ENCODE peak calls at places on chromosome 9, in six cellular contexts. R is hepatocyte, V is OCI-LY7, P is ovary, Q is MM.1S, A is left ventricle myocardium inferior. K is an unnamed sample.

GRCh38 chr9:83281306-83282255 is 218.6 kb upstream of the RASEF start:
- DNase-seq in R (peak; percentile 23), V (no peak), P (no peak), Q (no peak), A (no peak), K (no peak)

GRCh38 chr9:761155-761792 is 80.2 kb upstream of the DMRT1 start:
- DNase-seq in R (peak; percentile 58), V (no peak), P (no peak), Q (no peak), A (no peak), K (no peak)

GRCh38 chr9:99029083-99029482 is 75.8 kb upstream of the TGFBR1 start:
- DNase-seq in R (no peak), V (no peak), P (no peak), Q (no peak), A (no peak), K (no peak)

GRCh38 chr9:123338710-123339665 is 17.0 kb upstream of the CRB2 start:
- DNase-seq in R (no peak), V (peak; percentile 89), P (no peak), Q (peak; percentile 93), A (peak; percentile 37), K (peak; percentile 65)

GRCh38 chr9:37001461-37001860 is 32.6 kb downstream of the PAX5 start:
- DNase-seq in R (no peak), V (no peak), P (no peak), Q (no peak), A (no peak), K (no peak)

GRCh38 chr9:20853866-20854265 is 169.8 kb downstream of the FOCAD start:
- DNase-seq in R (no peak), V (no peak), P (no peak), Q (no peak), A (no peak), K (no peak)

GRCh38 chr9:840343-840742 is 1.2 kb upstream of the DMRT1 start:
- DNase-seq in R (no peak), V (peak; percentile 13), P (no peak), Q (no peak), A (no peak), K (no peak)

GRCh38 chr9:135050072-135050990 is 37.1 kb upstream of the OLFM1 start:
- DNase-seq in R (no peak), V (no peak), P (no peak), Q (no peak), A (no peak), K (no peak)

GRCh38 chr9:19946446-19947109 is 157.7 kb upstream of the SLC24A2 start:
- DNase-seq in R (peak; percentile 60), V (peak; percentile 11), P (no peak), Q (no peak), A (no peak), K (no peak)

GRCh38 chr9:135230817-135231520 is 143.5 kb downstream of the OLFM1 start:
- DNase-seq in R (no peak), V (no peak), P (no peak), Q (no peak), A (peak; percentile 2), K (no peak)

GRCh38 chr9:101999441-101999840 is 261.0 kb upstream of the GRIN3A start:
- DNase-seq in R (no peak), V (no peak), P (no peak), Q (no peak), A (no peak), K (no peak)

GRCh38 chr9:92740446-92740961 is 24.1 kb downstream of the BICD2 start:
- DNase-seq in R (no peak), V (no peak), P (no peak), Q (no peak), A (no peak), K (no peak)

GRCh38 chr9:126027566-126027965 is 280.4 kb downstream of the PBX3 start:
- DNase-seq in R (no peak), V (no peak), P (no peak), Q (no peak), A (no peak), K (no peak)

GRCh38 chr9:118686940-118687339 is 682.3 kb downstream of the BRINP1 start:
- DNase-seq in R (no peak), V (no peak), P (no peak), Q (no peak), A (no peak), K (no peak)

GRCh38 chr9:115004535-115004934 is 74.1 kb upstream of the TNFSF8 start:
- DNase-seq in R (no peak), V (no peak), P (no peak), Q (no peak), A (no peak), K (no peak)

GRCh38 chr9:95045751-95046150 is 271.8 kb downstream of the FANCC start:
- DNase-seq in R (no peak), V (no peak), P (no peak), Q (no peak), A (no peak), K (no peak)

GRCh38 chr9:29750062-29750461 is 2176.8 kb upstream of the C9orf72 start:
- DNase-seq in R (no peak), V (no peak), P (no peak), Q (no peak), A (no peak), K (no peak)

GRCh38 chr9:123933401-123933800 is 3.5 kb upstream of the DENND1A start:
- DNase-seq in R (peak; percentile 41), V (no peak), P (no peak), Q (no peak), A (no peak), K (no peak)

GRCh38 chr9:127423591-127423933 is 620 bp upstream of the ZNF79 start:
- DNase-seq in R (no peak), V (peak; percentile 17), P (no peak), Q (no peak), A (no peak), K (no peak)

GRCh38 chr9:129557192-129558036 is 63.5 kb downstream of the C9orf50 start:
- DNase-seq in R (peak; percentile 76), V (no peak), P (peak; percentile 83), Q (no peak), A (no peak), K (no peak)

GRCh38 chr9:34744295-34745221 is 34.6 kb upstream of the CCL21 start:
- DNase-seq in R (peak; percentile 24), V (no peak), P (no peak), Q (no peak), A (peak; percentile 40), K (no peak)

GRCh38 chr9:106875548-106875947 is 12.6 kb downstream of the ZNF462 start:
- DNase-seq in R (no peak), V (no peak), P (no peak), Q (no peak), A (no peak), K (no peak)

GRCh38 chr9:71685394-71685793 is 82.9 kb downstream of the CEMIP2 start:
- DNase-seq in R (no peak), V (no peak), P (no peak), Q (peak; percentile 40), A (no peak), K (peak; percentile 86)

GRCh38 chr9:131304676-131305366 is 15.3 kb downstream of the PLPP7 start:
- DNase-seq in R (no peak), V (no peak), P (no peak), Q (no peak), A (no peak), K (no peak)

GRCh38 chr9:94799578-94800264 is 73.2 kb downstream of the AOPEP start:
- DNase-seq in R (peak; percentile 48), V (no peak), P (no peak), Q (no peak), A (no peak), K (no peak)

GRCh38 chr9:131237931-131238401 is 38.3 kb downstream of the FAM78A start:
- DNase-seq in R (peak; percentile 71), V (peak; percentile 60), P (no peak), Q (peak; percentile 93), A (peak; percentile 72), K (peak; percentile 68)

GRCh38 chr9:70097187-70097586 is 53.5 kb downstream of the MAMDC2 start:
- DNase-seq in R (no peak), V (no peak), P (no peak), Q (no peak), A (no peak), K (no peak)

GRCh38 chr9:79694208-79694607 is 122.4 kb downstream of the TLE4 start:
- DNase-seq in R (no peak), V (no peak), P (no peak), Q (no peak), A (no peak), K (no peak)
- H3K27ac ChIP-seq in R (peak overlapping the region; percentile 2), V (no peak overlapping the region), P (no peak overlapping the region), Q (no peak overlapping the region), A (no peak overlapping the region), K (no peak overlapping the region)

DNA sequence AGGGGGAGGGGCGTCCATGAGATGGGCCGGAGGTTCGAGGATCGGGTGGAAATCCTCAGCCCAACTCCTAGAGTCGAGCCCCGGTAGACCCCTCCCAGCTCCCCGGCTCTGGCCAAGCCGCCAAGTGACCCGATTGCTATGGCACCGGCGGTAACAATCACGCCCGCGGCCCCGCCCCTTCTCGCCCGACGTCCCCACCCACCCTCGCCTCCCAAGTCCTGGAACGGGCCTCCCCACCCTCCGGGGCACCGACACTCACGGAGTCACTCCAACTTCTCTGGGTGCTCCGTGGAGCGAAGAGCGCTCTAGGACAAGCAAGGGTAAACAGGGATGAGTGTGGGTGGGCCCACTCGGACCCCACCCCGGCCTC is at the start of gene SPACA9:
- DNase-seq in R (peak; percentile 84), V (peak; percentile 13), P (peak; percentile 76), Q (no peak), A (peak; percentile 74), K (peak; percentile 17)
- H3K27ac ChIP-seq in R (peak within 1 kb of the TSS; percentile 90), V (no peak within 1 kb of the TSS), P (peak within 1 kb of the TSS; percentile 27), Q (no peak within 1 kb of the TSS), A (peak within 1 kb of the TSS; percentile 77), K (peak within 1 kb of the TSS; percentile 63)

DNA sequence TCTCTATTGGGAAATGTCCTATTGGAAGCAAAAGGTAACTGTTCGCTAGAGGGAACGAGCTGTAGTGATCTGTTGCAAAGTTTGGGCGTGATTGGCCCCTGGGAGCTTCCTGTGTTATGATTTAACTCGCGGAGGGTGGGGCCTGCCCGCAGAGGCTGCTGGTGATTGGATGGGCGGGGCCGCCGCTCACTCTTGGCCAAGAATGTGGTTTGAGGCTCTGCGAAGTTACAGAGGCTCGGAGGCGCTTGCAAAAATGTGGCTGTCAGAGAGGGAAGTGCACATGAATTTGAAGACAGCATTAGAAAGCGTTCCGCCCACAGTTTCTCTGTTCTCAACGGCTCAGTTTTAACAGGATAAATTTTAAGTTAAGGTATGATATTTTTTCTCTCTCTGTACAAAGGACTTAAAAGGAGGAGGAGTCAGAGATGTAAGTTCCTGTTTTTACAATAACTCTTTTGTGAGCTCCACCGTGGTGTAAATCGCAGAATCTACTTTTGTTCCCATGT is 46.9 kb downstream of the CNTRL start:
- DNase-seq in R (peak; percentile 97), V (peak; percentile 89), P (peak; percentile 94), Q (peak; percentile 96), A (peak; percentile 99), K (peak; percentile 94)
- H3K27ac ChIP-seq in R (peak overlapping the region; percentile 41), V (peak overlapping the region; percentile 66), P (no peak overlapping the region), Q (peak overlapping the region; percentile 32), A (peak overlapping the region; percentile 79), K (peak overlapping the region; percentile 85)

DNA sequence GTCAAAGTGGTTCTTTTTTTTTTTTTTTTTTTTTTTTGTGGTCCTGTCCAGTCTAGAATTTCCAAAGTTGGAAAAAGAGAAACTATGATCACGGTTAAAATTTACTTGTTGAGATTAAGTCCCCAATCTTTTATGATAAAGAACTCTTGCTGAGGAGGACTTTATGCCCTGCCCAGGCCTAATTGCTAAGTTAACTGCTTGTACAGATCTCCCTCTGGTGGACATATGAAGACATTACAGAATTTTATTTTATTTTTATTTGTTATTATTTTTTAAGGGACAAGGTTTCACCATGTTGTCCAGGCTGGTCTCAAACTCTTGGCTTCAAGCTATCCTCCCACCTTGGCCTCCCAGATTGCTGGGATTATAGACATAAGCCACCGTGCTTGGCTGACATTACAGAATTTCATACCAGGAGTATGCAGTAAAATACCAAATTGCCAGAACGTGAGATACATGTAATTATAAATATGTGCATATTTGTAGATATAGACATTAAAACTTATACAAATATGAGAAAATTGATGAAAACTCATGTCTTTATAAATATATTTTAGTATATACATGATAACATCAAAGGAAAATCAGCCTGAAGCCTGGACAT is 91.2 kb downstream of the RFK start:
- DNase-seq in R (peak; percentile 71), V (peak; percentile 70), P (no peak), Q (peak; percentile 50), A (no peak), K (peak; percentile 49)
- H3K27ac ChIP-seq in R (no peak overlapping the region), V (no peak overlapping the region), P (no peak overlapping the region), Q (no peak overlapping the region), A (no peak overlapping the region), K (no peak overlapping the region)

K was measured in CD4-positive, CD25-positive, alpha-beta regulatory T cell.